ENCODE peak calls at places on chromosomes 7 and 10, in seven cellular contexts. K, I, C, R, M, O and G are unnamed samples.
A peak's percentile ranks its signal among the peaks of the same experiment; 100 is the strongest.

GRCh38 chr10:18230794-18231193 is 90.6 kb downstream of the CACNB2 start:
- DNase-seq in K (no peak), I (no peak), C (no peak), R (no peak), M (no peak), O (no peak), G (no peak)

GRCh38 chr7:69114374-69114773 is 483.9 kb upstream of the AUTS2 start:
- DNase-seq in K (no peak), I (no peak), C (no peak), R (no peak), M (no peak), O (no peak), G (no peak)

GRCh38 chr10:48509061-48509772 is 95.7 kb downstream of the ARHGAP22 start:
- DNase-seq in K (no peak), I (no peak), C (no peak), R (peak; percentile 57), M (peak; percentile 29), O (no peak), G (no peak)

GRCh38 chr7:96985992-96986391 is 19.4 kb upstream of the DLX6 start:
- DNase-seq in K (no peak), I (no peak), C (no peak), R (no peak), M (no peak), O (no peak), G (no peak)

GRCh38 chr10:58599927-58600553 is 87.4 kb downstream of the BICC1 start:
- DNase-seq in K (no peak), I (no peak), C (no peak), R (no peak), M (no peak), O (no peak), G (no peak)

GRCh38 chr7:29337628-29338116 is 143.1 kb downstream of the CHN2 start:
- DNase-seq in K (no peak), I (no peak), C (no peak), R (no peak), M (peak; percentile 19), O (no peak), G (no peak)

GRCh38 chr7:36165059-36165458 is 12.0 kb downstream of the EEPD1 start:
- DNase-seq in K (no peak), I (no peak), C (peak; percentile 11), R (no peak), M (no peak), O (peak; percentile 30), G (no peak)

GRCh38 chr7:462173-463103 is 57.2 kb downstream of the PDGFA start:
- DNase-seq in K (no peak), I (no peak), C (no peak), R (no peak), M (no peak), O (no peak), G (no peak)

GRCh38 chr10:74855027-74855426 is 28.6 kb downstream of the KAT6B start:
- DNase-seq in K (no peak), I (no peak), C (no peak), R (no peak), M (peak; percentile 35), O (no peak), G (no peak)

GRCh38 chr7:148800677-148801076 is 83.4 kb downstream of the EZH2 start:
- DNase-seq in K (no peak), I (no peak), C (no peak), R (no peak), M (no peak), O (no peak), G (no peak)